ENCODE peak calls at places on chromosomes 4 and X, in six cellular contexts. S is NCI-H2171 treated with DMSO at 0.1 percent for 48 hours; R is effector CD4-positive, alpha-beta T cell; U is testis; E is T-helper 2 cell; J is coronary artery. I is an unnamed sample.
A peak's percentile ranks its signal among the peaks of the same experiment; 100 is the strongest.

GRCh38 chr4:75545526-75545925 is 10.3 kb upstream of the ODAPH start:
- DNase-seq in S (no peak), R (no peak), U (no peak), E (no peak), J (no peak), I (no peak)

GRCh38 chr4:1171306-1172227 is 816 bp downstream of the SPON2 start:
- DNase-seq in S (no peak), R (peak; percentile 50), U (no peak), E (peak; percentile 35), J (no peak), I (peak; percentile 72)

GRCh38 chr4:82713856-82714255 is 84.7 kb downstream of the SCD5 start:
- DNase-seq in S (no peak), R (no peak), U (no peak), E (no peak), J (no peak), I (no peak)

GRCh38 chr4:3812211-3812934 is 46.2 kb downstream of the ADRA2C start:
- DNase-seq in S (no peak), R (no peak), U (no peak), E (no peak), J (no peak), I (no peak)

GRCh38 chrX:154804564-154804956 is 725 bp downstream of the MPP1 start:
- DNase-seq in S (no peak), R (no peak), U (no peak), E (no peak), J (no peak), I (no peak)

GRCh38 chr4:184879251-184879650 is 53.5 kb upstream of the ACSL1 start:
- DNase-seq in S (no peak), R (no peak), U (no peak), E (no peak), J (no peak), I (no peak)

GRCh38 chr4:14868426-14868825 is 133.9 kb upstream of the CPEB2 start:
- DNase-seq in S (no peak), R (no peak), U (no peak), E (no peak), J (no peak), I (no peak)

GRCh38 chr4:126223784-126224407 is 909.1 kb downstream of the FAT4 start:
- DNase-seq in S (no peak), R (no peak), U (no peak), E (no peak), J (no peak), I (no peak)

GRCh38 chr4:156113138-156113537 is 159.5 kb upstream of the CTSO start:
- DNase-seq in S (no peak), R (no peak), U (no peak), E (no peak), J (no peak), I (no peak)